ENCODE peak calls at places on chromosomes 5 and 9, in six cellular contexts. S, R, Z, F, X and Q are unnamed samples.

GRCh38 chr5:139138790-139139189 is 59.4 kb downstream of the SIL1 start:
- DNase-seq in S (peak; percentile 56), R (no peak), Z (peak; percentile 57), F (no peak), X (peak; percentile 28), Q (peak; percentile 56)

GRCh38 chr5:65338606-65339151 is 143.0 kb downstream of the ADAMTS6 start:
- DNase-seq in S (peak; percentile 43), R (no peak), Z (no peak), F (no peak), X (no peak), Q (no peak)

GRCh38 chr9:3857673-3858072 is 331.9 kb upstream of the RFX3 start:
- DNase-seq in S (peak; percentile 77), R (no peak), Z (peak; percentile 23), F (no peak), X (no peak), Q (no peak)

GRCh38 chr5:181246276-181247050 is 2.8 kb upstream of the RACK1 start:
- DNase-seq in S (peak; percentile 78), R (peak; percentile 68), Z (peak; percentile 91), F (peak; percentile 90), X (peak; percentile 94), Q (peak; percentile 91)

GRCh38 chr5:20537911-20538310 is 549.9 kb upstream of the CDH18 start:
- DNase-seq in S (no peak), R (no peak), Z (no peak), F (no peak), X (no peak), Q (no peak)

GRCh38 chr5:180484813-180485212 is 9.4 kb upstream of the CNOT6 start:
- DNase-seq in S (no peak), R (no peak), Z (no peak), F (no peak), X (no peak), Q (no peak)

GRCh38 chr5:66717455-66718373 is 121.5 kb downstream of the MAST4 start:
- DNase-seq in S (no peak), R (no peak), Z (no peak), F (no peak), X (peak; percentile 30), Q (peak; percentile 52)

GRCh38 chr9:120869360-120869687 is 7.7 kb downstream of the PHF19 start:
- DNase-seq in S (no peak), R (no peak), Z (no peak), F (no peak), X (no peak), Q (no peak)

GRCh38 chr5:172959824-172960799 is 888 bp downstream of the RPL26L1 start:
- DNase-seq in S (no peak), R (no peak), Z (no peak), F (no peak), X (no peak), Q (no peak)

GRCh38 chr5:93601433-93602175 is 18.6 kb downstream of the NR2F1 start:
- DNase-seq in S (peak; percentile 91), R (no peak), Z (peak; percentile 34), F (no peak), X (no peak), Q (no peak)

GRCh38 chr5:93599427-93600146 is 16.6 kb downstream of the NR2F1 start:
- DNase-seq in S (peak; percentile 88), R (no peak), Z (peak; percentile 69), F (no peak), X (no peak), Q (peak; percentile 79)

GRCh38 chr5:93598997-93599371 is 16.0 kb downstream of the NR2F1 start:
- DNase-seq in S (no peak), R (no peak), Z (no peak), F (no peak), X (no peak), Q (no peak)

GRCh38 chr5:93601053-93601429 is 18.0 kb downstream of the NR2F1 start:
- DNase-seq in S (no peak), R (no peak), Z (no peak), F (no peak), X (no peak), Q (no peak)

GRCh38 chr5:93600409-93601052 is 17.5 kb downstream of the NR2F1 start:
- DNase-seq in S (peak; percentile 67), R (no peak), Z (peak; percentile 30), F (no peak), X (no peak), Q (no peak)
- H3K4me3 ChIP-seq in S (peak overlapping the region; percentile 30), R (no peak overlapping the region), Z (no peak overlapping the region), F (no peak overlapping the region), X (no peak overlapping the region), Q (no peak overlapping the region)

DNA sequence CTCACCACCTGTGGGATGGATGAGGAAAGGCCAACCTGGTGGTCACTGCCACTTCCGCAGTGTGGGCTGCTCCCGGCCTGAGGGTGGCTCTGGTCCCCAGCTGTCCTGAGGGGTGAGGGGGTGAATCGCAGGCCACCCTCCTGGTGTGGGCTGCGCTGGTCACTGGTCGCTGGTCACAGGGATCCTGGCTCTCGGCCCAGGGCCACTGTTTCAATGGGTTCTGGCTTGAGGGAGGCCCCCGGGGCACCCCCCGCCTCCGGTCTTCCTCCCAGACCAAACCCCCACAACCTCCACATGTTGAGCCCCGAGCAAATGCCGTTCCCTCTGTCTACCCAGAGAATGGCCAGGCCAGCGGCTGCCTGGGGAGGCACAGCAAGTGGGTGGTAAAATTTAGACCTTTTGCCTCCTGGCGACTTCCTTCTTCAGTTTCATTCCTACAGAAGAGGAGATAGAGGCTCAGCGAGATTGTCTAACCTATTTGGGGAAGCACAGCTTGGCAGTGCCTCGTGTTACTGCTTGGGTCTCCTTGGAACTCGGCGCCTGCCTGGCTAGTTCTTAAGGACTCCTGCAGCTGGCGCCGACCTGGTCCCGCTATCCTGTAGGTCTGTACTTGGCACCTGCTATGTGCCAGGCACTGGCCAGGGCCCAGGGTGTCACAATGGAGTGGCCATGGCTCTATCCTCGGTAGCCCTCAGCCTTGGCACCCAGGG is 48.2 kb downstream of the RXRA start:
- DNase-seq in S (no peak), R (no peak), Z (no peak), F (no peak), X (peak; percentile 40), Q (no peak)
- H3K4me2 ChIP-seq in S (no peak overlapping the region), R (no peak overlapping the region), Z (no peak overlapping the region), F (no peak overlapping the region), X (no peak overlapping the region), Q (no peak overlapping the region)

DNA sequence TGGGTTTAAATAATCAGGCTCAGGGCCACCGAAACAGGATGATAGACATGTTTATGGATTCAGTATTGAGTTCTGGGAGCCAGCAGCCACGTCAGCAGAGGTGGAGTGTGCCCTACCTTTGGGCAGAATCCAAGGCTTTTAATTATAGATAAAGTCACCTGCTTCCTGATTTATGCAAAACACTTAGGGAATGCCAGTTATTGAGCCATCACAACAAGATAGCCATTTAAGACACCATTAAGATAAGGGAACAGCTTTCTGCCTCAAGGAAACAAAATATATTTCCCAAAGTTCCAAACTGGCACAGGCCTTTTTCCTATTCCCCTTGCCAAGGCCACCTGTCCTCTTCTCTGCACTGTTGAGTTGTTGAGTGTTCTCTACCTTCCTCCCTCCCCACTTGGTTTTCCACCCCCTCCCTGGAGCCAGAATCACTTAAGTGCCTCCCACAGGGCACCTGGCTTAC is 2.4 kb downstream of the CCL28 start:
- DNase-seq in S (no peak), R (no peak), Z (no peak), F (no peak), X (peak; percentile 27), Q (no peak)
- H2BK5ac ChIP-seq in S (no peak overlapping the region), R (no peak overlapping the region), Z (no peak overlapping the region), F (no peak overlapping the region), X (no peak overlapping the region), Q (no peak overlapping the region)

GRCh38 chr9:135339378-135339973 is 140.1 kb upstream of the PPP1R26 start:
- DNase-seq in S (no peak), R (no peak), Z (no peak), F (no peak), X (no peak), Q (no peak)

GRCh38 chr9:135336722-135337490 is 142.7 kb upstream of the PPP1R26 start:
- DNase-seq in S (no peak), R (no peak), Z (no peak), F (peak; percentile 41), X (no peak), Q (no peak)

GRCh38 chr9:135340143-135340655 is 139.4 kb upstream of the PPP1R26 start:
- DNase-seq in S (no peak), R (no peak), Z (no peak), F (no peak), X (no peak), Q (peak; percentile 4)

GRCh38 chr9:135340726-135341475 is 138.7 kb upstream of the PPP1R26 start:
- DNase-seq in S (no peak), R (no peak), Z (no peak), F (no peak), X (no peak), Q (no peak)

DNA sequence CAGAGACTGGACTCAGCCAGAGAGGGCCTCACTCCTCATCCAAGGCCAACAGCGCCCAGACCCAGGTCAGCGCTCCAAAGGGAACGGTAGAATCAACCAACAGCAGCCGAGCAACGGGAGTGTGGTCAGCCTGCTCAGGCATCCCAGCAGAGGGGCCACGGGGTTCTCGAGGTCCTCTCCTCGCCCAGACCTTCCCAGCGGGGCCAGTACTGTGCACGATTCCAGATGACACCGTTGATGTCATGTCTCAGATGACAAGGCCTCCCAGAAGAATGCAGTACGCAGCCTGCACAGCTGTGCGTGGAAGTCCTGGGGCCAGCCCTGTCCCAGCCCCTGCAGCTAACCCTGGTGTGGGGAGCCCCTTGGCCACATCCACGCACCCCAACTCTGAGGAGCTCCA is 141.0 kb upstream of the PPP1R26 start:
- DNase-seq in S (no peak), R (no peak), Z (no peak), F (no peak), X (no peak), Q (no peak)
- H3K4me3 ChIP-seq in S (no peak overlapping the region), R (no peak overlapping the region), Z (no peak overlapping the region), F (no peak overlapping the region), X (no peak overlapping the region), Q (no peak overlapping the region)

GRCh38 chr5:422323-423232 is 20.4 kb upstream of the EXOC3 start:
- DNase-seq in S (no peak), R (no peak), Z (no peak), F (no peak), X (no peak), Q (no peak)
- H3K4me2 ChIP-seq in S (no peak overlapping the region), R (no peak overlapping the region), Z (no peak overlapping the region), F (no peak overlapping the region), X (no peak overlapping the region), Q (no peak overlapping the region)